ENCODE peak calls at places on chromosomes 3 and 15, in nine cellular contexts. R is fibroblast of lung, Q is upper lobe of left lung, Z is body of pancreas, D is choroid plexus epithelial cell, N is cardiac muscle cell, T is SK-N-SH, W is left ventricle myocardium inferior, E is AG09309. P is an unnamed sample.

GRCh38 chr3:156619376-156619775 is 55.0 kb upstream of the TIPARP start:
- DNase-seq in R (peak; percentile 49), Q (no peak), Z (no peak), D (peak; percentile 44), N (peak; percentile 55), T (no peak), W (no peak), E (no peak), P (no peak)

GRCh38 chr15:84387086-84387485 is 151.5 kb downstream of the GOLGA6L4 start:
- DNase-seq in R (no peak), Q (no peak), Z (no peak), D (no peak), N (no peak), T (no peak), W (no peak), E (no peak), P (no peak)

GRCh38 chr3:159829056-159829995 is 159.3 kb upstream of the IL12A start:
- DNase-seq in R (peak; percentile 41), Q (peak; percentile 75), Z (peak; percentile 74), D (peak; percentile 43), N (peak; percentile 65), T (peak; percentile 70), W (peak; percentile 42), E (peak; percentile 64), P (no peak)

GRCh38 chr3:183579967-183580720 is 24.6 kb upstream of the KLHL6 start:
- DNase-seq in R (no peak), Q (no peak), Z (peak; percentile 75), D (peak; percentile 10), N (peak; percentile 82), T (no peak), W (peak; percentile 30), E (peak; percentile 7), P (no peak)

GRCh38 chr3:152638707-152639450 is 196.1 kb upstream of the P2RY1 start:
- DNase-seq in R (peak; percentile 33), Q (no peak), Z (peak; percentile 25), D (peak; percentile 26), N (peak; percentile 66), T (no peak), W (no peak), E (peak; percentile 49), P (no peak)

GRCh38 chr15:41961803-41962202 is 10.6 kb downstream of the EHD4 start:
- DNase-seq in R (peak; percentile 49), Q (no peak), Z (no peak), D (no peak), N (no peak), T (no peak), W (no peak), E (no peak), P (no peak)

GRCh38 chr3:99948467-99949089 is 130.9 kb downstream of the CMSS1 start:
- DNase-seq in R (no peak), Q (no peak), Z (no peak), D (no peak), N (no peak), T (no peak), W (no peak), E (no peak), P (no peak)

GRCh38 chr3:182621435-182622240 is 171.7 kb upstream of the ATP11B start:
- DNase-seq in R (no peak), Q (no peak), Z (no peak), D (peak; percentile 13), N (no peak), T (peak; percentile 26), W (no peak), E (no peak), P (no peak)

GRCh38 chr15:57481038-57481705 is 104.9 kb downstream of the CGNL1 start:
- DNase-seq in R (no peak), Q (no peak), Z (no peak), D (no peak), N (no peak), T (no peak), W (no peak), E (no peak), P (no peak)

GRCh38 chr15:57476533-57476975 is 100.2 kb downstream of the CGNL1 start:
- DNase-seq in R (peak; percentile 94), Q (no peak), Z (no peak), D (peak; percentile 88), N (peak; percentile 80), T (no peak), W (no peak), E (peak; percentile 31), P (no peak)

GRCh38 chr15:57477736-57478522 is 101.6 kb downstream of the CGNL1 start:
- DNase-seq in R (no peak), Q (peak; percentile 32), Z (peak; percentile 92), D (no peak), N (no peak), T (no peak), W (no peak), E (no peak), P (no peak)

GRCh38 chr15:57479005-57479404 is 102.7 kb downstream of the CGNL1 start:
- DNase-seq in R (no peak), Q (no peak), Z (peak; percentile 67), D (no peak), N (no peak), T (no peak), W (no peak), E (no peak), P (no peak)
- TF ChIP-seq CTCF in R (no peak), Q (no peak), Z (no peak), D (no peak), N (no peak), T (no peak), W (no peak), E (no peak), P (no peak)

GRCh38 chr3:137105277-137105977 is 147.6 kb downstream of the IL20RB start:
- DNase-seq in R (peak; percentile 41), Q (no peak), Z (peak; percentile 29), D (peak; percentile 81), N (peak; percentile 78), T (peak; percentile 35), W (no peak), E (peak; percentile 27), P (no peak)
- H3K4me3 ChIP-seq in R (peak overlapping the region; percentile 6), Q (no peak overlapping the region), Z (no peak overlapping the region), D (no peak overlapping the region), N (no peak overlapping the region), T (peak overlapping the region; percentile 29), W (no peak overlapping the region), E (no peak overlapping the region), P (no peak overlapping the region)

GRCh38 chr3:64319391-64319790 is 94.1 kb upstream of the PRICKLE2 start:
- DNase-seq in R (no peak), Q (no peak), Z (no peak), D (peak; percentile 46), N (no peak), T (no peak), W (no peak), E (no peak), P (no peak)
- TF ChIP-seq CTCF in R (peak; percentile 10), Q (no peak), Z (no peak), D (peak; percentile 56), N (peak; percentile 7), T (no peak), W (no peak), E (peak; percentile 20), P (no peak)

GRCh38 chr15:91304794-91305193 is 204.7 kb downstream of the SV2B start:
- DNase-seq in R (no peak), Q (no peak), Z (no peak), D (no peak), N (no peak), T (no peak), W (no peak), E (no peak), P (no peak)

GRCh38 chr15:91308855-91309254 is 208.8 kb downstream of the SV2B start:
- DNase-seq in R (no peak), Q (no peak), Z (no peak), D (no peak), N (no peak), T (no peak), W (no peak), E (no peak), P (no peak)

GRCh38 chr15:91306155-91306554 is 206.1 kb downstream of the SV2B start:
- DNase-seq in R (no peak), Q (no peak), Z (no peak), D (no peak), N (no peak), T (no peak), W (no peak), E (no peak), P (no peak)

GRCh38 chr15:91307561-91307960 is 207.5 kb downstream of the SV2B start:
- DNase-seq in R (no peak), Q (no peak), Z (no peak), D (no peak), N (no peak), T (no peak), W (no peak), E (no peak), P (no peak)

DNA sequence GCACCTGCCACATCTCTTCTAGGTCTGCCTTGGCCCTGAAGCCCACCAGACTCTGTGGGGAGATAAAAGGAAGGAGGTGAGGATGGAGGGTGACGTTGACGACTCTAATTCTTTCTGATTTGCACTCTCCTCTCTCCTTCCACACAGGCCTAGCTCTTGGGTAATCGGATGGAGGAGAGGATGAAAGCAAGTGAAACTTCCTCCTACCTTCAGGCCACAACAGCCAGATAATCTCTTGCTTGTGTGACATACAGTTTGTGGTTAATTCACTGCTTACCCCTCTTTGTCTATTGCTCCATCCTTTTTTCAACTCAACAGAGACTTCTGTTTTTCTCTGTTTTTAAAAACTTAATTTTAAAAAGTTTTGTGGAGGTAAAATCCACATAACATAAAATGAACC is 208.2 kb downstream of the SV2B start:
- DNase-seq in R (no peak), Q (no peak), Z (no peak), D (no peak), N (no peak), T (no peak), W (no peak), E (no peak), P (no peak)
- H3K4me3 ChIP-seq in R (no peak overlapping the region), Q (no peak overlapping the region), Z (no peak overlapping the region), D (no peak overlapping the region), N (no peak overlapping the region), T (no peak overlapping the region), W (no peak overlapping the region), E (no peak overlapping the region), P (no peak overlapping the region)

GRCh38 chr3:172811099-172811498 is 60.6 kb downstream of the ECT2 start:
- DNase-seq in R (no peak), Q (no peak), Z (no peak), D (no peak), N (no peak), T (no peak), W (no peak), E (no peak), P (no peak)

GRCh38 chr3:172804323-172804722 is 53.8 kb downstream of the ECT2 start:
- DNase-seq in R (no peak), Q (no peak), Z (no peak), D (no peak), N (no peak), T (peak; percentile 3), W (no peak), E (no peak), P (no peak)

GRCh38 chr3:172803489-172803888 is 53.0 kb downstream of the ECT2 start:
- DNase-seq in R (peak; percentile 54), Q (no peak), Z (no peak), D (no peak), N (no peak), T (no peak), W (no peak), E (no peak), P (no peak)

GRCh38 chr3:172813462-172813861 is 62.9 kb downstream of the ECT2 start:
- DNase-seq in R (no peak), Q (no peak), Z (no peak), D (no peak), N (no peak), T (no peak), W (no peak), E (no peak), P (no peak)

GRCh38 chr3:172808969-172809546 is 58.5 kb downstream of the ECT2 start:
- DNase-seq in R (peak; percentile 38), Q (no peak), Z (no peak), D (peak; percentile 80), N (peak; percentile 74), T (no peak), W (no peak), E (peak; percentile 7), P (peak; percentile 21)
- TF ChIP-seq CTCF in R (no peak), Q (peak; percentile 13), Z (peak; percentile 49), D (peak; percentile 42), N (peak; percentile 33), T (peak; percentile 65), W (peak; percentile 54), E (no peak), P (peak; percentile 10)

P was measured in AG04449.